ENCODE peak calls at places on chromosomes 11 and 22, in seven cellular contexts. One of them, this sample, is unnamed.

GRCh38 chr11:20360650-20361049 is 2.9 kb upstream of the HTATIP2 start:
- DNase-seq in HTR-8/SVneo: no peak
- DNase-seq in SHP77: no peak
- DNase-seq in GM12865: peak
- DNase-seq in DMS153: peak
- DNase-seq in cardiac fibroblast: peak
- DNase-seq in retina: no peak
- DNase-seq in this sample: no peak

GRCh38 chr11:104663190-104664140 is 234.8 kb downstream of the CASP12 start:
- DNase-seq in GM12865: no peak
- DNase-seq in retina: no peak
- DNase-seq in DMS153: no peak
- DNase-seq in HTR-8/SVneo: no peak
- DNase-seq in SHP77: no peak
- DNase-seq in cardiac fibroblast: peak
- DNase-seq in this sample: no peak

GRCh38 chr11:70650075-70650909 is 252.0 kb downstream of the CTTN start:
- DNase-seq in retina: peak
- DNase-seq in SHP77: no peak
- DNase-seq in HTR-8/SVneo: peak
- DNase-seq in GM12865: peak
- DNase-seq in cardiac fibroblast: peak
- DNase-seq in DMS153: no peak
- DNase-seq in this sample: no peak

GRCh38 chr11:114134870-114135269 is 75.4 kb downstream of the ZBTB16 start:
- DNase-seq in SHP77: no peak
- DNase-seq in retina: no peak
- DNase-seq in cardiac fibroblast: peak
- DNase-seq in HTR-8/SVneo: no peak
- DNase-seq in DMS153: no peak
- DNase-seq in GM12865: no peak
- DNase-seq in this sample: no peak

GRCh38 chr11:32151036-32151435 is 60.2 kb downstream of the RCN1 start:
- DNase-seq in SHP77: no peak
- DNase-seq in HTR-8/SVneo: no peak
- DNase-seq in GM12865: no peak
- DNase-seq in cardiac fibroblast: no peak
- DNase-seq in DMS153: no peak
- DNase-seq in retina: no peak
- DNase-seq in this sample: no peak

GRCh38 chr22:21952586-21953571 is at the start of gene PPM1F:
- DNase-seq in SHP77: peak
- DNase-seq in retina: peak
- DNase-seq in DMS153: peak
- DNase-seq in cardiac fibroblast: peak
- DNase-seq in GM12865: peak
- DNase-seq in HTR-8/SVneo: peak
- DNase-seq in this sample: peak

GRCh38 chr11:46410021-46410420 is 18.4 kb upstream of the CHRM4 start:
- DNase-seq in HTR-8/SVneo: no peak
- DNase-seq in GM12865: no peak
- DNase-seq in DMS153: no peak
- DNase-seq in cardiac fibroblast: peak
- DNase-seq in SHP77: peak
- DNase-seq in retina: no peak
- DNase-seq in this sample: no peak

GRCh38 chr22:24432059-24432853 is 4.9 kb downstream of the ADORA2A start:
- DNase-seq in retina: no peak
- DNase-seq in DMS153: no peak
- DNase-seq in GM12865: no peak
- DNase-seq in SHP77: peak
- DNase-seq in cardiac fibroblast: peak
- DNase-seq in HTR-8/SVneo: no peak
- DNase-seq in this sample: peak

GRCh38 chr11:133355095-133355494 is 177.2 kb downstream of the OPCML start:
- DNase-seq in retina: no peak
- DNase-seq in GM12865: no peak
- DNase-seq in SHP77: no peak
- DNase-seq in HTR-8/SVneo: no peak
- DNase-seq in DMS153: no peak
- DNase-seq in cardiac fibroblast: no peak
- DNase-seq in this sample: no peak

GRCh38 chr11:104151404-104152204 is 12.3 kb downstream of the PDGFD start:
- DNase-seq in GM12865: peak
- DNase-seq in SHP77: no peak
- DNase-seq in cardiac fibroblast: peak
- DNase-seq in retina: no peak
- DNase-seq in HTR-8/SVneo: no peak
- DNase-seq in DMS153: no peak
- DNase-seq in this sample: no peak

GRCh38 chr22:36467042-36467810 is 14.2 kb downstream of the TXN2 start:
- DNase-seq in GM12865: no peak
- DNase-seq in cardiac fibroblast: peak
- DNase-seq in DMS153: no peak
- DNase-seq in HTR-8/SVneo: no peak
- DNase-seq in retina: no peak
- DNase-seq in SHP77: peak
- DNase-seq in this sample: no peak

GRCh38 chr11:118200497-118200896 is 24.1 kb upstream of the SCN2B start:
- DNase-seq in SHP77: no peak
- DNase-seq in DMS153: no peak
- DNase-seq in cardiac fibroblast: no peak
- DNase-seq in GM12865: no peak
- DNase-seq in HTR-8/SVneo: no peak
- DNase-seq in retina: no peak
- DNase-seq in this sample: no peak

GRCh38 chr11:20353829-20354434 is 9.6 kb upstream of the HTATIP2 start:
- DNase-seq in GM12865: peak
- DNase-seq in SHP77: peak
- DNase-seq in cardiac fibroblast: peak
- DNase-seq in DMS153: no peak
- DNase-seq in retina: peak
- DNase-seq in HTR-8/SVneo: no peak
- DNase-seq in this sample: no peak

GRCh38 chr22:36253523-36254490 is 874 bp downstream of the APOL1 start:
- DNase-seq in GM12865: no peak
- DNase-seq in cardiac fibroblast: peak
- DNase-seq in retina: no peak
- DNase-seq in HTR-8/SVneo: no peak
- DNase-seq in SHP77: no peak
- DNase-seq in DMS153: no peak
- DNase-seq in this sample: no peak

This sample was measured in DMS 273 treated with DMSO at 0.1 percent for 48 hours.